ENCODE peak calls at places on chromosomes 3 and 15, in five cellular contexts. T, D, P, N and B are unnamed samples.

GRCh38 chr15:62832231-62832630 is 210.3 kb upstream of the TPM1 start:
- DNase-seq in T (no peak), D (no peak), P (no peak), N (no peak), B (no peak)

GRCh38 chr3:100002599-100003350 is 111.5 kb downstream of the FILIP1L start:
- DNase-seq in T (no peak), D (peak; percentile 71), P (peak; percentile 94), N (peak; percentile 91), B (no peak)

GRCh38 chr3:88713233-88713691 is 394.2 kb upstream of the EPHA3 start:
- DNase-seq in T (no peak), D (no peak), P (peak; percentile 21), N (peak; percentile 25), B (no peak)

GRCh38 chr3:197327701-197328100 is 29.3 kb upstream of the DLG1 start:
- DNase-seq in T (peak; percentile 33), D (no peak), P (no peak), N (no peak), B (no peak)

GRCh38 chr3:45105855-45106655 is 40.1 kb downstream of the CDCP1 start:
- DNase-seq in T (no peak), D (no peak), P (peak; percentile 83), N (peak; percentile 92), B (no peak)

GRCh38 chr3:86942191-86942590 is 48.8 kb downstream of the VGLL3 start:
- DNase-seq in T (no peak), D (no peak), P (no peak), N (no peak), B (no peak)

GRCh38 chr3:37032961-37033360 is 39.6 kb downstream of the MLH1 start:
- DNase-seq in T (no peak), D (no peak), P (no peak), N (no peak), B (no peak)

GRCh38 chr3:145704020-145704419 is 457.0 kb downstream of the PLOD2 start:
- DNase-seq in T (no peak), D (no peak), P (peak; percentile 5), N (no peak), B (no peak)

GRCh38 chr3:20041197-20041780 is 1.0 kb downstream of the KAT2B start:
- DNase-seq in T (peak; percentile 87), D (peak; percentile 45), P (peak; percentile 66), N (peak; percentile 77), B (peak; percentile 75)

GRCh38 chr15:37981781-37982180 is 47.3 kb downstream of the TMCO5A start:
- DNase-seq in T (no peak), D (no peak), P (peak; percentile 38), N (peak; percentile 57), B (no peak)

GRCh38 chr3:111613294-111613693 is 18.1 kb upstream of the ZBED2 start:
- DNase-seq in T (no peak), D (no peak), P (no peak), N (no peak), B (no peak)

GRCh38 chr3:25895443-25895842 is 105.6 kb downstream of the OXSM start:
- DNase-seq in T (no peak), D (no peak), P (peak; percentile 82), N (peak; percentile 31), B (no peak)

GRCh38 chr15:66505818-66506217 is 692 bp downstream of the ZWILCH start:
- DNase-seq in T (no peak), D (no peak), P (no peak), N (no peak), B (no peak)

GRCh38 chr15:34699968-34700640 is 54.7 kb downstream of the GJD2 start:
- DNase-seq in T (no peak), D (no peak), P (no peak), N (no peak), B (no peak)

GRCh38 chr3:24386458-24386857 is 108.2 kb downstream of the THRB start:
- DNase-seq in T (no peak), D (no peak), P (no peak), N (no peak), B (no peak)

GRCh38 chr3:125618208-125618607 is 22.9 kb upstream of the OSBPL11 start:
- DNase-seq in T (no peak), D (no peak), P (no peak), N (no peak), B (no peak)

GRCh38 chr3:171797265-171797679 is 13.0 kb downstream of the PLD1 start:
- DNase-seq in T (no peak), D (no peak), P (no peak), N (no peak), B (no peak)

GRCh38 chr15:80055933-80056332 is 3.5 kb upstream of the ZFAND6 start:
- DNase-seq in T (no peak), D (no peak), P (no peak), N (no peak), B (no peak)

GRCh38 chr3:161343986-161344385 is 27.3 kb downstream of the SPTSSB start:
- DNase-seq in T (no peak), D (no peak), P (peak; percentile 8), N (no peak), B (no peak)

GRCh38 chr3:135460273-135460672 is 505.3 kb upstream of the PPP2R3A start:
- DNase-seq in T (no peak), D (no peak), P (no peak), N (no peak), B (no peak)

GRCh38 chr3:23202921-23203650 is at the start of gene UBE2E2:
- DNase-seq in T (peak; percentile 70), D (peak; percentile 79), P (peak; percentile 76), N (peak; percentile 82), B (peak; percentile 95)

GRCh38 chr3:188133219-188133618 is 20.7 kb upstream of the LPP start:
- DNase-seq in T (no peak), D (no peak), P (peak; percentile 42), N (peak; percentile 53), B (no peak)

GRCh38 chr3:183261103-183261502 is 8.1 kb downstream of the B3GNT5 start:
- DNase-seq in T (no peak), D (no peak), P (no peak), N (peak; percentile 48), B (no peak)

GRCh38 chr3:50519471-50520089 is 16.1 kb upstream of the CACNA2D2 start:
- DNase-seq in T (no peak), D (no peak), P (peak; percentile 52), N (peak; percentile 77), B (peak; percentile 82)

GRCh38 chr15:48946088-48946839 is 17.5 kb downstream of the SHC4 start:
- DNase-seq in T (no peak), D (no peak), P (peak; percentile 71), N (peak; percentile 84), B (no peak)

GRCh38 chr3:71446734-71447133 is 136.8 kb downstream of the FOXP1 start:
- DNase-seq in T (no peak), D (no peak), P (no peak), N (no peak), B (no peak)

GRCh38 chr3:178907081-178907480 is 164.5 kb downstream of the ZMAT3 start:
- DNase-seq in T (no peak), D (no peak), P (no peak), N (no peak), B (no peak)

GRCh38 chr3:64300790-64301423 is 75.6 kb upstream of the PRICKLE2 start:
- DNase-seq in T (no peak), D (no peak), P (peak; percentile 65), N (peak; percentile 24), B (no peak)

GRCh38 chr15:63909819-63910437 is 76.2 kb upstream of the HERC1 start:
- DNase-seq in T (no peak), D (no peak), P (peak; percentile 79), N (no peak), B (no peak)

GRCh38 chr3:190519886-190520285 is 6.0 kb downstream of the IL1RAP start:
- DNase-seq in T (no peak), D (no peak), P (no peak), N (peak; percentile 87), B (no peak)

GRCh38 chr3:106333911-106334618 is 465.3 kb upstream of the CBLB start:
- DNase-seq in T (no peak), D (no peak), P (peak; percentile 60), N (peak; percentile 94), B (no peak)

GRCh38 chr3:23455084-23455483 is 252.0 kb downstream of the UBE2E2 start:
- DNase-seq in T (no peak), D (no peak), P (peak; percentile 84), N (peak; percentile 95), B (no peak)

GRCh38 chr15:96463376-96463775 is 132.9 kb downstream of the NR2F2 start:
- DNase-seq in T (no peak), D (no peak), P (peak; percentile 36), N (no peak), B (no peak)